ENCODE peak calls at places on chromosomes 4 and X, in seven cellular contexts. Q is A549, Z is kidney, E is HCT116, G is lower lobe of right lung, I is coronary artery, T is AG09309. J is an unnamed sample.

GRCh38 chr4:7166286-7166685 is 26.1 kb upstream of the SORCS2 start:
- DNase-seq in E (no peak), I (peak), G (no peak), Q (no peak), Z (no peak), T (no peak), J (no peak)

GRCh38 chr4:121156822-121157769 is 7.0 kb downstream of the TNIP3 start:
- DNase-seq in Q (peak), E (no peak), T (no peak), G (peak), I (no peak), Z (peak), J (no peak)

GRCh38 chr4:112189754-112190153 is 41.8 kb upstream of the AP1AR start:
- DNase-seq in T (no peak), Q (peak), I (no peak), Z (no peak), E (no peak), G (no peak), J (no peak)

GRCh38 chr4:128427832-128428366 is 140.3 kb upstream of the PGRMC2 start:
- DNase-seq in Z (no peak), T (peak), I (no peak), Q (peak), G (peak), E (peak), J (peak)

GRCh38 chr4:15078682-15079642 is 76.7 kb downstream of the CPEB2 start:
- DNase-seq in I (no peak), Z (no peak), G (no peak), T (peak), E (no peak), Q (no peak), J (peak)

GRCh38 chrX:24982306-24982965 is 33.3 kb downstream of the ARX start:
- DNase-seq in Q (no peak), Z (no peak), G (no peak), E (no peak), T (no peak), I (no peak), J (no peak)

GRCh38 chr4:177427097-177427665 is 15.1 kb downstream of the AGA start:
- DNase-seq in I (no peak), T (no peak), Z (no peak), E (no peak), G (no peak), Q (no peak), J (no peak)

GRCh38 chr4:6516762-6517161 is 44.3 kb upstream of the PPP2R2C start:
- DNase-seq in E (no peak), Q (no peak), Z (no peak), I (no peak), T (no peak), G (no peak), J (no peak)

GRCh38 chrX:22272613-22273012 is at the start of gene CBLL2:
- DNase-seq in G (no peak), Z (no peak), E (no peak), T (no peak), I (no peak), Q (no peak), J (no peak)

GRCh38 chr4:112330921-112331320 is 33.8 kb downstream of the ALPK1 start:
- DNase-seq in G (no peak), T (no peak), Z (no peak), Q (no peak), I (no peak), E (no peak), J (no peak)

GRCh38 chrX:71638409-71638808 is 20.1 kb upstream of the CXCR3 start:
- DNase-seq in I (no peak), T (no peak), G (no peak), E (no peak), Q (no peak), Z (no peak), J (no peak)

GRCh38 chr4:165185448-165185847 is 21.9 kb upstream of the KLHL2 start:
- DNase-seq in T (no peak), E (no peak), Q (no peak), G (no peak), I (no peak), Z (no peak), J (no peak)

GRCh38 chr4:113845138-113845537 is 83.6 kb upstream of the CAMK2D start:
- DNase-seq in E (no peak), I (no peak), Z (no peak), T (no peak), Q (no peak), G (no peak), J (no peak)

GRCh38 chr4:139791681-139792080 is 126.1 kb downstream of the MGST2 start:
- DNase-seq in I (no peak), Q (no peak), E (no peak), T (no peak), G (no peak), Z (no peak), J (no peak)

GRCh38 chrX:133670394-133670793 is 255.1 kb upstream of the GPC4 start:
- DNase-seq in T (no peak), I (no peak), G (no peak), Z (no peak), Q (peak), E (peak), J (no peak)

GRCh38 chrX:140274761-140275525 is 229.9 kb downstream of the SOX3 start:
- DNase-seq in G (no peak), E (no peak), T (no peak), Z (no peak), Q (no peak), I (no peak), J (peak)

GRCh38 chr4:140738111-140738510 is 18.1 kb downstream of the TBC1D9 start:
- DNase-seq in I (no peak), Q (no peak), T (no peak), Z (no peak), E (no peak), G (no peak), J (no peak)

GRCh38 chrX:136768469-136769084 is 12.2 kb downstream of the ARHGEF6 start:
- DNase-seq in Q (no peak), E (peak), G (peak), T (peak), Z (peak), I (no peak), J (peak)

GRCh38 chrX:131441033-131441432 is 102.8 kb upstream of the OR13H1 start:
- DNase-seq in T (no peak), G (no peak), I (no peak), E (no peak), Q (peak), Z (no peak), J (no peak)

GRCh38 chrX:2536974-2537373 is 36.2 kb upstream of the DHRSX start:
- DNase-seq in Q (no peak), G (no peak), Z (no peak), E (no peak), I (no peak), T (no peak), J (no peak)

GRCh38 chrX:15321447-15321846 is 6.0 kb upstream of the ASB11 start:
- DNase-seq in I (no peak), Q (no peak), Z (no peak), T (no peak), E (no peak), G (no peak), J (no peak)

GRCh38 chr4:118849867-118850812 is 14.2 kb upstream of the SEC24D start:
- DNase-seq in G (no peak), Q (no peak), Z (no peak), I (no peak), E (no peak), T (no peak), J (no peak)

GRCh38 chrX:135112096-135112729 is 8.1 kb downstream of the ETDB start:
- DNase-seq in T (peak), Z (no peak), I (no peak), G (no peak), E (peak), Q (peak), J (no peak)

GRCh38 chrX:14717949-14718348 is 154.9 kb downstream of the FANCB start:
- DNase-seq in T (no peak), Q (no peak), Z (no peak), I (no peak), G (no peak), E (no peak), J (no peak)

GRCh38 chr4:73417973-73418372 is 13.9 kb downstream of the ALB start:
- DNase-seq in E (no peak), G (no peak), I (no peak), T (no peak), Z (no peak), Q (no peak), J (no peak)

GRCh38 chr4:8368998-8369397 is 71.5 kb downstream of the ACOX3 start:
- DNase-seq in G (peak), I (no peak), E (no peak), Q (no peak), Z (peak), T (no peak), J (no peak)

GRCh38 chr4:79049840-79050520 is 110.7 kb upstream of the PAQR3 start:
- DNase-seq in T (no peak), Q (no peak), I (no peak), Z (peak), E (no peak), G (no peak), J (no peak)

GRCh38 chrX:16671005-16671404 is 21.0 kb downstream of the S100G start:
- DNase-seq in E (peak), I (no peak), Z (no peak), T (no peak), G (no peak), Q (peak), J (no peak)

GRCh38 chrX:34809096-34809495 is 133.5 kb upstream of the FAM47B start:
- DNase-seq in T (no peak), I (no peak), E (no peak), G (no peak), Z (no peak), Q (no peak), J (no peak)

GRCh38 chr4:145131848-145132247 is 33.7 kb downstream of the ABCE1 start:
- DNase-seq in Q (no peak), Z (no peak), I (no peak), T (no peak), E (no peak), G (no peak), J (no peak)

GRCh38 chr4:164571593-164572385 is 182.1 kb upstream of the SMIM31 start:
- DNase-seq in T (no peak), Z (no peak), I (no peak), G (no peak), Q (no peak), E (no peak), J (no peak)

GRCh38 chr4:95715830-95716229 is 124.1 kb upstream of the PDHA2 start:
- DNase-seq in T (no peak), G (no peak), I (no peak), Q (no peak), Z (no peak), E (no peak), J (no peak)

DNA sequence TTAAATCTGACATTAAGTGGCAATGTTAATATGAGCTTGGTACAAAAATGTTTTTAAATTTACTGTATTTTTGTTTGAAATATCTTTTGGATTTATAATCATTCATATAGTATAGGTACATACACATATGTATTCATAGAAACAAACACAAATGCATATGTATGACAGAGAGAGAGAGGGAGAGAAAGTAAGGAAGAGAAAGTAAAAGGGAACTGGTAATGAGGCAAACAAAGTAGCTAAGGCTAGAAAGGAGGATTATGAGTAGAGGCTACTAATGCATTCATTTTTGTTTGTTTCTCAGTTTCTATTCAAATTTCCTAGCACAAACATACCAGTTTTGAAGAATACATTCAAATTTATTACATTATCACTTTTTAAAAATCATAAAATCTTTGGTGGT is 132.4 kb downstream of the GLRA3 start:
- DNase-seq in I (no peak), Z (no peak), Q (no peak), G (no peak), E (no peak), T (no peak), J (no peak)
- TF ChIP-seq CTCF in I (no peak), Z (no peak), Q (no peak), G (no peak), E (no peak), T (no peak), J (no peak)

GRCh38 chr4:39626261-39626660 is 12.4 kb downstream of the SMIM14 start:
- DNase-seq in Q (no peak), G (no peak), T (no peak), I (no peak), E (no peak), Z (no peak), J (no peak)

GRCh38 chr4:39626913-39627312 is 11.8 kb downstream of the SMIM14 start:
- DNase-seq in Z (no peak), Q (no peak), I (no peak), G (no peak), T (no peak), E (no peak), J (no peak)

GRCh38 chr4:39621582-39621981 is 17.1 kb downstream of the SMIM14 start:
- DNase-seq in T (no peak), G (peak), Q (peak), E (peak), I (no peak), Z (peak), J (peak)

GRCh38 chr4:39631700-39632079 is 7.0 kb downstream of the SMIM14 start:
- DNase-seq in Z (no peak), E (no peak), Q (no peak), G (no peak), T (no peak), I (no peak), J (no peak)

GRCh38 chr4:39627413-39627812 is 11.3 kb downstream of the SMIM14 start:
- DNase-seq in T (no peak), Z (no peak), G (no peak), I (no peak), Q (no peak), E (no peak), J (no peak)
- H3K4me3 ChIP-seq in T (no peak), Z (no peak), G (no peak), I (no peak), Q (no peak), E (no peak), J (no peak)

GRCh38 chr4:138555107-138555506 is 313.0 kb upstream of the SLC7A11 start:
- DNase-seq in E (no peak), T (no peak), Q (peak), G (no peak), Z (no peak), I (no peak), J (no peak)

GRCh38 chr4:138560448-138560847 is 318.3 kb upstream of the SLC7A11 start:
- DNase-seq in Z (no peak), T (no peak), Q (no peak), G (no peak), I (no peak), E (no peak), J (no peak)

GRCh38 chr4:138558886-138559285 is 316.7 kb upstream of the SLC7A11 start:
- DNase-seq in E (no peak), I (no peak), Q (no peak), Z (no peak), T (no peak), G (no peak), J (no peak)

GRCh38 chr4:138553001-138553845 is 311.1 kb upstream of the SLC7A11 start:
- DNase-seq in Z (peak), G (no peak), E (no peak), T (no peak), I (no peak), Q (no peak), J (no peak)

DNA sequence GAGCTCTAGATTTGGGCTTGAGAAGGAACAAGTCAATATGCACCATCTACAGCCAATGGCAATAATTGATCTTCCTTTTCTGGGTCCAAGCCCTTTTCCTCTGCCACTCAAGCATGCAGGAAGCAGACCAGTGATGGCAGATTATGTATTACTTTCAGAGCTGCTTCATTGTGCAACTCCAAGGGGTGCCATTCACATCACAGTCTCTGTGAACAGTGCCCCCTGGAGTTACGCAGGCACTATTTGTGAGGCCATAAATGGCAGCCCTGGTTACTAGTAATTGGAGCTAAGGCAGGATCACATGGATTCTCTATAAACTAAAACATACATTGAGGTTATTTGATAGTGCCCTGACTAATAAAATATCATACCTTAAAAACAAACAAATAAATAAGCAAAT is 313.4 kb upstream of the SLC7A11 start:
- DNase-seq in E (no peak), I (no peak), Z (no peak), G (no peak), T (no peak), Q (peak), J (no peak)
- TF ChIP-seq CTCF in E (peak), I (no peak), Z (no peak), G (no peak), T (peak), Q (no peak), J (peak)

GRCh38 chrX:103776586-103776985 is at the start of gene PLP1:
- DNase-seq in G (no peak), Z (no peak), E (no peak), T (no peak), I (no peak), Q (no peak), J (no peak)
- H3K4me3 ChIP-seq in G (no peak), Z (no peak), E (no peak), T (no peak), I (no peak), Q (no peak), J (no peak)

GRCh38 chr4:105453550-105454201 is 20.2 kb downstream of the PPA2 start:
- DNase-seq in E (no peak), T (no peak), G (no peak), Q (no peak), Z (no peak), I (no peak), J (no peak)
- TF ChIP-seq CTCF in E (no peak), T (no peak), G (no peak), Q (no peak), Z (no peak), I (no peak), J (no peak)

DNA sequence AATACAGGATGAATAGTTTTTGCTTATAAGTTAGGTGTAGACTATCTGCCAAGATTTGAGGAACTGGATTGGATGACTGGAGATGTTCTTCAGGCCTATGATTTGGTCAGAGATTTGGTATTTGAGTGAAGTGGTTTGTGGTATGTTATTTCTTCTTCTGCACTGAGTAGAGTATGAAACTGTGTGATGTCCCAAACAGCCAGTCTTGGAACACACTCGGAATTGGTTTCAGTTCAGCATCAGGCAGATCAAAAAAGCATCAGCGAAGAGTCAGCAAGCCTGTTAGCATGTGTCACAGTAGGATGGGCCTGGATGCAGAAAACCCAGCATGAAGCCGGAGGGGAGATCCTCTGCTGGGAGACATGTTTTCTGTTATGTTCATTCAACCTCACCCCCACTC is 294.1 kb downstream of the ARHGAP10 start:
- DNase-seq in Q (no peak), E (no peak), I (no peak), Z (no peak), T (peak), G (no peak), J (no peak)
- H3K4me3 ChIP-seq in Q (no peak), E (no peak), I (no peak), Z (no peak), T (peak), G (no peak), J (no peak)

J was measured in retinal pigment epithelial cell.